ENCODE peak calls at places on chromosomes 16 and 17, in four cellular contexts. D is H9, H is trophoblast cell, A is H1. R is an unnamed sample. For H3K79me2, the result is how much of the 10 kb centered on the place peaks cover.

GRCh38 chr16:85375282-85375681 is 237.8 kb upstream of the GSE1 start:
- DNase-seq in A (no peak), D (no peak), H (no peak), R (no peak)

GRCh38 chr17:70320642-70321345 is 151.5 kb downstream of the KCNJ2 start:
- DNase-seq in D (no peak), A (no peak), H (no peak), R (no peak)

GRCh38 chr17:78315355-78316114 is 44.3 kb downstream of the SOCS3 start:
- DNase-seq in H (no peak), D (no peak), A (peak), R (peak)

GRCh38 chr16:84933774-84934571 is 77.4 kb downstream of the ZDHHC7 start:
- DNase-seq in H (no peak), A (no peak), D (no peak), R (no peak)

GRCh38 chr17:55453836-55454557 is 32.4 kb upstream of the MMD start:
- DNase-seq in D (no peak), A (no peak), H (no peak), R (no peak)

GRCh38 chr16:30954993-30955392 is 2.6 kb upstream of the SETD1A start:
- DNase-seq in H (no peak), D (no peak), A (no peak), R (no peak)

GRCh38 chr17:66892286-66892685 is 57.4 kb downstream of the CACNG5 start:
- DNase-seq in H (no peak), D (no peak), A (no peak), R (no peak)

GRCh38 chr16:709651-710499 is 4.3 kb upstream of the FBXL16 start:
- DNase-seq in H (peak), D (peak), A (no peak), R (peak)

GRCh38 chr17:44223574-44224046 is 4.1 kb upstream of the UBTF start:
- DNase-seq in H (no peak), D (no peak), A (no peak), R (no peak)

GRCh38 chr17:61265397-61265796 is 134.2 kb upstream of the TBX2 start:
- DNase-seq in H (no peak), A (no peak), D (no peak), R (no peak)

GRCh38 chr17:61267847-61268246 is 131.8 kb upstream of the TBX2 start:
- DNase-seq in H (no peak), A (no peak), D (no peak), R (no peak)
- H3K4ac ChIP-seq in H (no peak), A (no peak), D (no peak), R (no peak)

DNA sequence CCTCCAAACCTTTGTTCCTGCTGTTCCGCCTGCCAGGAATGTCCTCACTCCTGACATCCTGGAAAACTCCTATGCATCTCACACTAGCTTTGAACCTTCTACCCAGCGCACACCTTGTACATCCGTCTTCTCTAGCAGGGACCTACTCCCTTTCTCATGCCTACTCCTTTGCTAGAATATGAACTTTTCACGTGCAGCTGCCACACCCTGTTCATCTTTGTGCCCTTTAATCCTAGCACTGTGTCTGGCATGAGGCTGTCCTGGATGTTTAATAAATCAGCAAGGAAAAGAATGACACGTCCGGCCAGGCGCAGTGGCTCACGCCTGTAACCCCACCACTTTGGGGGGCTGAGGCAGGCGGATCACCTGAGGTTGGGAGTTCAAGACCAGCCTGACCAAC is 111.0 kb downstream of the NTN1 start:
- DNase-seq in D (no peak), H (no peak), A (no peak), R (no peak)
- H3K79me2 ChIP-seq in D (under half), H (under half), A (under half), R (under half)

DNA sequence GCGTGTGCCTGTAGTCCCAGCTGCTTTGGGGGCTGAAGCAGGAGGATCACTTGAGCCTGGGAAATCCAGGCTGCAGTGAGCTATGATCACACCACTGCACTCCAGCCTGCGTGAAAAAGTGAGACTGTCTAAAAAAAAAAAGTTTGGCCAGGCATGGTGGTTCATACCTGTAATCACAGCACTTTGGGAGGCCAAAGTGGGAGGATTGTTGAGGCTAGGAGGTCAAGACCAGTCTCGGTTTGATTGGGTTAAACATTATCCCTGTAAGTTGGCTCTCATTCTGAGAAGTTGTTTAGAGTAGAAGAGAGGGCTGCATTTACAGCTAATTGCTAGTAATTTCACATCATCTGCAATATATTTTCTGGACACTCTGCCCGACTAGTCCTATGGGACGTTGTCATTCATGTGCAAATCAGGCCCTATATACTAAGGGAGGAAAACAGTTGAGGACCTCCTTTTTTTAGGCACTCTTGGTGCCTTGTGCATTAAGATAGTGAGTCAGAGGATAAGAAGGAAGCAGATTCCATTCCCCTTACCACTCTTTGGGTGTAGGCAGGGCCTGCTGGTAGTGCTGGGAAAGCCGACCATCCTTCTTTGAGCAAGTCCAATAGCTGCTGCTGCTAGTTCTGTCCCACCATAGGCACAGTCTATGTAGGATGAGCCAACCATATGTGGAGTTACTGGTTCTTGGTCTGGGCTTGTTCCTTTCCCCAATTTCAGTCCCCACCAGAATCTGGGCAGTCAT is 18.7 kb downstream of the HMOX2 start:
- DNase-seq in H (peak), A (no peak), D (no peak), R (peak)
- H3K4ac ChIP-seq in H (no peak), A (no peak), D (no peak), R (no peak)

DNA sequence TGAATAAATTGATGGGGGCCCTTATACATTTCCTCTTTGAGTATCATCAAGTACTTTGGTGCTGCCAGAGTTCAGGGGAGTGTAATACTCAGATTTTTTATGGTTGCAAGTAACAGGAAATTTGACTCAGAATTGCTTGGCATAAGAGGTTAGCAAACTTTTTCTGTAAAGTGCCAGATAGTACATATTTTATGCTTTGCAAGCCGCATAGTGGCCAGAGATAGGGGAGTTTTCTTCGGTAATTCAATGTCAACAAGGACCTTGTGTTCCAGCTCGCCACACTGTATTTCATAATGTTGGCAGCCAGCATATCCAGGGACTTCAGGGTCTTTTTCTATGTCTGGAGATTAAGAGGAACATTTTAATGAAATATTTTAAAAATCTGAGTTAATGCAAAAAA is 51.0 kb upstream of the MARCHF10 start:
- DNase-seq in D (no peak), A (no peak), H (no peak), R (no peak)
- H3K79me2 ChIP-seq in D (under half), A (under half), H (under half), R (under half)

GRCh38 chr16:16095646-16096045 is 127.6 kb downstream of the ABCC6 start:
- DNase-seq in H (no peak), D (no peak), A (no peak), R (no peak)

GRCh38 chr16:16093625-16094332 is 129.5 kb downstream of the ABCC6 start:
- DNase-seq in A (no peak), H (no peak), D (no peak), R (no peak)

GRCh38 chr16:16096161-16096857 is 127.0 kb downstream of the ABCC6 start:
- DNase-seq in H (no peak), A (no peak), D (no peak), R (peak)

GRCh38 chr16:16099320-16099719 is 124.0 kb downstream of the ABCC6 start:
- DNase-seq in D (no peak), A (no peak), H (no peak), R (no peak)

GRCh38 chr16:16096858-16097213 is 126.5 kb downstream of the ABCC6 start:
- DNase-seq in D (no peak), A (no peak), H (no peak), R (no peak)
- H3K4ac ChIP-seq in D (no peak), A (no peak), H (no peak), R (no peak)

GRCh38 chr17:59373879-59374495 is 42.5 kb downstream of the YPEL2 start:
- DNase-seq in H (no peak), A (no peak), D (no peak), R (no peak)

GRCh38 chr17:59375858-59376257 is 44.4 kb downstream of the YPEL2 start:
- DNase-seq in A (no peak), D (no peak), H (no peak), R (no peak)

GRCh38 chr17:59380474-59380873 is 49.0 kb downstream of the YPEL2 start:
- DNase-seq in D (no peak), H (no peak), A (no peak), R (no peak)

GRCh38 chr17:59378621-59379194 is 47.3 kb downstream of the YPEL2 start:
- DNase-seq in D (no peak), H (peak), A (no peak), R (peak)

DNA sequence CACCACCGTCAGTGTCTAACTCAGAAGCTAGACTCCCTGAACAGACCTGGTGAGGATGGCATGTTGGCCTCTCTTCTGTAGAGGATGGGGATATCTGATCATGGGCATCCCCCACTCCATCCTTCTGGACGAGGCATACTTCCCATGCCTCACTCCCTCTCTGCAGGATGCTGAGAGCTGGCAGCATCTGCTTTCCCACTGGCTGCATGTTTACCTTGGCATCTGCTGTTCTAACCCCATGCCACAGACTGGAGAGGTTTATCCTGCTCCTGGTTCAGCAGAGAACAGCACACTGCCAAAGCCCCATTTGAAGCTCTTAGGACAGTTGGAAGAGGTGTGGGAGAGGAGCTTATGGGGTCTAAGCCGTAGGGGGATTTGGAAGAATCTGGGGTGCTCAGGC is 46.0 kb downstream of the YPEL2 start:
- DNase-seq in D (no peak), A (no peak), H (no peak), R (no peak)
- H3K79me2 ChIP-seq in D (under half), A (under half), H (under half), R (under half)

DNA sequence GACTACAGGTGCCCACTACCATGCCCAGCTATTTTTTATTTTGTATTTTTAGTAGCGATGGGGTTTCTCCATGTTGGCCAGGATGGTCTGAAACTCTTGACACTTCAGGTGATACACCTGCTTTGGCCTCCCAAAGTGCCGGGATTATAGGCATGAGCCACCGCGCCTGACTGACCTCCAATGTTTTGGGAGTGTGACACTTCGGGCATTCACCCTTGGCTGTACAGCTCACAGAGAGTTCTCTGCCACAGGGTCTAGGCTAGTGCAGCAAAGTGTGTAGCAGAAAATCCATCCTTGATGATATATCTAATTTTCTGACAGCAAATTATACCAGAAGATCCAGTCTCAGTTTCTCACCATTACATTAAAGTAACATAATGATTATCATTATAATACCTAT is 14.1 kb downstream of the FAM20A start:
- DNase-seq in A (no peak), D (peak), H (no peak), R (no peak)
- H3K4ac ChIP-seq in A (no peak), D (no peak), H (no peak), R (no peak)

GRCh38 chr16:87474566-87474996 is 18.2 kb downstream of the ZCCHC14 start:
- DNase-seq in D (no peak), A (no peak), H (no peak), R (no peak)
- H3K79me2 ChIP-seq in D (under half), A (half or more), H (under half), R (under half)

R was measured in mesendoderm.